ENCODE peak calls at places on chromosomes 6 and 20, in nine cellular contexts. K, N, H, O, Z, G, U, A and C are unnamed samples.

GRCh38 chr6:34473967-34474366 is 8.1 kb downstream of the PACSIN1 start:
- DNase-seq in H (no peak), N (no peak), U (no peak), A (no peak), G (no peak), Z (no peak), K (no peak), O (no peak), C (no peak)

GRCh38 chr6:29447670-29448069 is 8.6 kb downstream of the OR10C1 start:
- DNase-seq in H (no peak), N (peak; percentile 0), U (no peak), Z (peak; percentile 62), K (no peak), A (no peak), O (no peak), G (no peak), C (peak; percentile 1)

GRCh38 chr6:127332383-127332961 is 10.9 kb downstream of the ECHDC1 start:
- DNase-seq in G (no peak), U (no peak), H (no peak), K (no peak), O (no peak), Z (no peak), A (no peak), N (no peak), C (no peak)

GRCh38 chr6:96716221-96716620 is 121.1 kb downstream of the GPR63 start:
- DNase-seq in Z (no peak), K (no peak), U (no peak), O (peak; percentile 26), N (no peak), G (no peak), H (no peak), A (no peak), C (no peak)

GRCh38 chr20:37329481-37330165 is 16.3 kb upstream of the SRC start:
- DNase-seq in O (no peak), U (no peak), G (no peak), H (no peak), A (no peak), K (no peak), Z (no peak), N (no peak), C (no peak)

GRCh38 chr20:61668064-61668463 is 397.6 kb downstream of the TAF4 start:
- DNase-seq in O (peak; percentile 37), H (no peak), Z (peak; percentile 5), A (no peak), G (no peak), N (no peak), U (no peak), K (no peak), C (no peak)

GRCh38 chr6:132300323-132300949 is 100.8 kb downstream of the MOXD1 start:
- DNase-seq in G (peak; percentile 41), U (no peak), K (peak; percentile 58), Z (peak; percentile 46), H (peak; percentile 43), A (no peak), N (peak; percentile 85), O (peak; percentile 26), C (peak; percentile 70)

GRCh38 chr6:34916348-34916967 is 27.4 kb downstream of the ANKS1A start:
- DNase-seq in O (no peak), Z (no peak), U (no peak), G (no peak), H (no peak), N (no peak), A (no peak), K (no peak), C (no peak)

GRCh38 chr6:36276581-36277536 is 7.0 kb downstream of the PNPLA1 start:
- DNase-seq in G (no peak), A (no peak), N (no peak), Z (peak; percentile 79), K (no peak), U (no peak), H (no peak), O (no peak), C (no peak)

GRCh38 chr6:137776786-137777185 is 90.3 kb upstream of the TNFAIP3 start:
- DNase-seq in N (peak; percentile 77), U (no peak), A (no peak), H (no peak), O (no peak), G (no peak), Z (peak; percentile 64), K (peak; percentile 94), C (no peak)

GRCh38 chr6:49606696-49607390 is 29.8 kb downstream of the RHAG start:
- DNase-seq in U (no peak), N (peak; percentile 94), G (no peak), A (no peak), K (peak; percentile 76), H (peak; percentile 78), O (peak; percentile 86), Z (peak; percentile 79), C (peak; percentile 95)